ENCODE peak calls at places on chromosomes 2 and 18, in ten cellular contexts. K is kidney, G is retinal pigment epithelial cell, M is prostate gland, A is pancreas, Z is psoas muscle, D is GM12864, X is left ventricle myocardium inferior, N is suprapubic skin, V is AG10803. P is an unnamed sample.

GRCh38 chr2:235287369-235287722 is 206.5 kb upstream of the AGAP1 start:
- DNase-seq in A (no peak), D (no peak), Z (no peak), X (peak), V (no peak), N (no peak), K (no peak), M (no peak), G (no peak), P (no peak)

GRCh38 chr2:11014026-11014425 is 102.3 kb downstream of the KCNF1 start:
- DNase-seq in K (no peak), V (no peak), Z (no peak), A (no peak), M (no peak), N (no peak), G (no peak), X (no peak), D (no peak), P (no peak)

GRCh38 chr2:158967731-158968395 is 577 bp upstream of the TANC1 start:
- DNase-seq in X (peak), M (peak), Z (peak), K (peak), N (peak), D (no peak), G (no peak), A (peak), V (peak), P (no peak)

GRCh38 chr2:20723543-20723942 is 56.6 kb downstream of the GDF7 start:
- DNase-seq in X (no peak), N (no peak), G (no peak), A (no peak), M (no peak), D (no peak), K (no peak), Z (no peak), V (peak), P (no peak)

GRCh38 chr2:164599954-164600589 is 21.2 kb downstream of the GRB14 start:
- DNase-seq in X (no peak), Z (no peak), A (peak), M (no peak), K (no peak), V (peak), G (peak), N (no peak), D (peak), P (no peak)

GRCh38 chr2:187618813-187619212 is 64.6 kb upstream of the TFPI start:
- DNase-seq in V (no peak), G (no peak), X (no peak), Z (no peak), D (no peak), N (no peak), M (no peak), A (no peak), K (no peak), P (no peak)

GRCh38 chr2:60347781-60348180 is 205.7 kb downstream of the BCL11A start:
- DNase-seq in D (no peak), X (no peak), K (no peak), G (no peak), V (no peak), Z (no peak), A (no peak), M (no peak), N (no peak), P (no peak)

GRCh38 chr2:9630001-9630749 is 622 bp downstream of the YWHAQ start:
- DNase-seq in N (peak), X (peak), M (peak), V (peak), G (no peak), A (peak), D (no peak), K (peak), Z (peak), P (peak)

GRCh38 chr2:204753841-204754240 is 208.6 kb downstream of the PARD3B start:
- DNase-seq in K (no peak), X (no peak), Z (no peak), D (no peak), G (no peak), A (no peak), M (no peak), V (peak), N (no peak), P (no peak)

GRCh38 chr2:221572821-221573429 is 821 bp upstream of the EPHA4 start:
- DNase-seq in D (no peak), V (peak), G (peak), K (peak), Z (peak), M (peak), N (no peak), A (no peak), X (peak), P (no peak)

GRCh38 chr2:134717706-134718094 is 1.1 kb downstream of the TMEM163 start:
- DNase-seq in A (no peak), V (no peak), D (no peak), M (no peak), Z (no peak), N (no peak), G (no peak), X (no peak), K (no peak), P (no peak)

GRCh38 chr2:43341959-43342757 is 115.8 kb upstream of the ZFP36L2 start:
- DNase-seq in N (no peak), K (no peak), M (no peak), V (no peak), G (no peak), Z (no peak), A (no peak), D (no peak), X (no peak), P (no peak)

GRCh38 chr18:50749421-50749820 is 70.4 kb downstream of the MRO start:
- DNase-seq in A (no peak), M (no peak), V (no peak), X (no peak), G (no peak), K (no peak), N (no peak), D (no peak), Z (no peak), P (no peak)

GRCh38 chr2:200353125-200353524 is 46.6 kb downstream of the SPATS2L start:
- DNase-seq in G (no peak), X (no peak), N (no peak), A (no peak), K (no peak), Z (no peak), V (peak), M (no peak), D (no peak), P (no peak)

GRCh38 chr18:35019929-35020328 is 21.3 kb upstream of the MAPRE2 start:
- DNase-seq in G (no peak), V (no peak), D (no peak), A (no peak), M (no peak), Z (no peak), N (no peak), K (no peak), X (no peak), P (no peak)

GRCh38 chr2:28624798-28625701 is 126.6 kb upstream of the PPP1CB start:
- DNase-seq in N (peak), K (peak), A (peak), G (no peak), X (peak), Z (peak), V (peak), D (no peak), M (no peak), P (no peak)

GRCh38 chr2:25981596-25982272 is 563 bp downstream of the KIF3C start:
- DNase-seq in Z (no peak), V (no peak), M (no peak), A (no peak), N (no peak), D (no peak), X (no peak), K (peak), G (no peak), P (no peak)

GRCh38 chr2:37782721-37783438 is 111.4 kb upstream of the CDC42EP3 start:
- DNase-seq in K (no peak), G (no peak), V (peak), D (no peak), X (no peak), M (no peak), Z (no peak), N (no peak), A (no peak), P (no peak)

GRCh38 chr2:214987261-214987660 is 151.2 kb downstream of the ABCA12 start:
- DNase-seq in D (no peak), K (no peak), X (no peak), A (no peak), N (no peak), Z (no peak), V (peak), G (no peak), M (no peak), P (no peak)

GRCh38 chr2:150292807-150293206 is 194.7 kb downstream of the RND3 start:
- DNase-seq in A (no peak), D (no peak), V (peak), K (no peak), Z (no peak), G (no peak), X (no peak), N (no peak), M (no peak), P (no peak)

GRCh38 chr2:174428214-174428613 is 32.7 kb downstream of the SCRN3 start:
- DNase-seq in V (no peak), K (no peak), Z (no peak), X (no peak), A (no peak), N (no peak), G (no peak), M (no peak), D (no peak), P (no peak)

GRCh38 chr18:72922895-72923294 is 55.1 kb upstream of the NETO1 start:
- DNase-seq in A (no peak), G (no peak), M (no peak), D (no peak), Z (no peak), X (no peak), N (no peak), V (no peak), K (no peak), P (no peak)
- TF ChIP-seq CTCF in A (no peak), G (no peak), M (no peak), D (no peak), Z (no peak), X (no peak), N (no peak), V (no peak), K (no peak), P (no peak)

DNA sequence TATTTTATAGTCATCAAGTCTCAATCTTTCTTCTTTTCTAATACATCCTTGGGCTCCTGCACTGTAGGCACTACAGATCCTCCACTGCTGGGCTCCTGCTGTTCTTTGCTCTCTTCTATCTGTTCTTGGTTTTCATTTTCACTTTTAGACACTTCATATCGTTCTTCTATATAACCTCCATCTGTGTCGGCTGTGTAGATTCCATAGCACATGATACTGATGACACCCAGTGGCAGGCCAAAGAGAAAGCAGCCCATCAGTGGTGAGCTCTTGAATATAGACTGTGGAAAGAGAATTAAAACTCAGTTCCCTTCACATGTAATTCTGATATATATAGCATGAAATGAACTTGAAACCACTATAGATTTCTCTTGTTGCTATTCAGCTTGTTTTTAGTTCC is 38.0 kb downstream of the TMX3 start:
- DNase-seq in Z (no peak), V (peak), A (no peak), K (no peak), X (no peak), D (peak), N (no peak), G (no peak), M (no peak), P (no peak)
- TF ChIP-seq CTCF in Z (no peak), V (peak), A (no peak), K (no peak), X (no peak), D (peak), N (no peak), G (no peak), M (no peak), P (no peak)

GRCh38 chr18:22112215-22112614 is 57.2 kb upstream of the GATA6 start:
- DNase-seq in N (no peak), V (no peak), X (no peak), A (no peak), Z (no peak), K (no peak), D (no peak), G (no peak), M (no peak), P (no peak)

GRCh38 chr18:22106536-22107292 is 62.7 kb upstream of the GATA6 start:
- DNase-seq in Z (no peak), K (no peak), V (no peak), G (peak), D (no peak), M (peak), X (no peak), N (no peak), A (peak), P (no peak)

GRCh38 chr18:22110482-22110924 is 58.9 kb upstream of the GATA6 start:
- DNase-seq in Z (no peak), A (no peak), D (no peak), G (no peak), X (no peak), K (no peak), N (no peak), M (no peak), V (no peak), P (no peak)

GRCh38 chr18:22109535-22109934 is 59.9 kb upstream of the GATA6 start:
- DNase-seq in N (no peak), D (no peak), X (no peak), G (no peak), Z (no peak), A (no peak), V (no peak), K (no peak), M (no peak), P (no peak)

DNA sequence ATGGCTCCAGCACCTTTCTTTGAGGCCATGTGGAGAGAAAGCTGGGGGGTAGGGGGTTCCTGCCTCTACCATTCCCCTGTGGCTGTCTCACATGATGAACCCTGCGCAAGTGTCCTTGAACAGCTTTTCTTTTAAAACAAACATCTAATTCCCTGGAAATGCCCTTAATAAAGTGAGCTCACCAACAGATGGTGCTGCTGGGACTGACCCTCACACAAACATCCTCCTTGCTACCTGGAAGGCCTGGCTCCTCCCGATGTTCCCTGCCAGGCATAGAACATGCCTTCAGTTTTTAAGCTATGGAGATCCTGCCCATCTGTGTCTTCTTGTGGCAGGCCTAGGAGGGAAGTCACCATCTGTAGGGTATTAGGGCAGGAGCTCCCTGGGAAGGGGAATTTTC is 60.7 kb upstream of the GATA6 start:
- DNase-seq in A (no peak), M (no peak), Z (no peak), K (no peak), D (no peak), X (no peak), G (no peak), N (no peak), V (no peak), P (no peak)
- TF ChIP-seq CTCF in A (no peak), M (no peak), Z (no peak), K (no peak), D (no peak), X (no peak), G (peak), N (no peak), V (no peak), P (no peak)

GRCh38 chr2:118459425-118459824 is 371.2 kb downstream of the INSIG2 start:
- DNase-seq in D (no peak), N (no peak), M (no peak), G (no peak), X (no peak), V (no peak), K (no peak), Z (no peak), A (no peak), P (no peak)
- TF ChIP-seq CTCF in D (no peak), N (no peak), M (no peak), G (peak), X (no peak), V (no peak), K (no peak), Z (no peak), A (no peak), P (no peak)

GRCh38 chr2:170770008-170770303 is 222 bp upstream of the ERICH2 start:
- DNase-seq in N (no peak), M (no peak), X (no peak), V (no peak), A (no peak), G (no peak), Z (no peak), D (no peak), K (no peak), P (no peak)

GRCh38 chr2:170772295-170772694 is 2.1 kb downstream of the ERICH2 start:
- DNase-seq in M (no peak), G (no peak), Z (no peak), A (no peak), K (no peak), D (no peak), N (no peak), X (no peak), V (no peak), P (no peak)

GRCh38 chr2:170774074-170774473 is 3.9 kb downstream of the ERICH2 start:
- DNase-seq in Z (no peak), N (no peak), X (no peak), K (no peak), G (no peak), V (no peak), D (no peak), A (no peak), M (no peak), P (no peak)

GRCh38 chr2:170771049-170771937 is 1.1 kb downstream of the ERICH2 start:
- DNase-seq in M (no peak), D (no peak), A (no peak), N (no peak), V (no peak), Z (no peak), K (no peak), G (no peak), X (no peak), P (no peak)

GRCh38 chr2:170770304-170771048 is at the start of gene ERICH2:
- DNase-seq in K (peak), G (no peak), X (peak), M (peak), Z (peak), V (peak), A (peak), D (no peak), N (peak), P (no peak)
- TF ChIP-seq CTCF in K (no peak), G (peak), X (no peak), M (peak), Z (peak), V (peak), A (no peak), D (peak), N (no peak), P (no peak)

DNA sequence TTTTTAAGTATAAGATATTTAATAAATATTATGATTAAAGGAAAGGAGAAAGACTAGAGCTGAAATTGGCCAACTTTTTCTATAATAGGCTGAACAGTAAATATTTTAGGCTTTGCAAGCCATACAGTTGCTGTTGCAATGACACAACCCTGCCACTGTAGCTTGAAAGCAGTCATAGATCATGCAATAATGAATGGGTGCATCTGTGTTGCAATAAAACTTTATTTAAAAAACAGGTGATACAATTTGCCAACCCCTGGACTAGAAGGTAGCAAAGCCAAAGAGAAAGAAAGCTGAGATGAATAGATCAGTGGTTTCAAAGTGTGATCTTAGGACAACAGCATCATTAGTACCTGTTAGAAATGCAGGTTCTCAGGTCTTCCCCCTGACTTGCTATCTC is 219.1 kb downstream of the SETBP1 start:
- DNase-seq in N (no peak), A (no peak), M (no peak), Z (no peak), G (no peak), V (no peak), K (no peak), X (no peak), D (no peak), P (no peak)
- TF ChIP-seq CTCF in N (no peak), A (no peak), M (no peak), Z (no peak), G (no peak), V (peak), K (no peak), X (no peak), D (peak), P (no peak)

GRCh38 chr2:201415149-201415548 is 36.1 kb downstream of the TRAK2 start:
- DNase-seq in M (no peak), N (no peak), A (no peak), D (no peak), X (no peak), V (no peak), Z (no peak), K (no peak), G (no peak), P (no peak)

GRCh38 chr2:201419986-201420385 is 31.3 kb downstream of the TRAK2 start:
- DNase-seq in K (no peak), V (no peak), M (no peak), N (no peak), G (no peak), A (no peak), Z (no peak), X (no peak), D (no peak), P (no peak)

GRCh38 chr2:201414099-201415023 is 36.9 kb downstream of the TRAK2 start:
- DNase-seq in V (peak), A (no peak), Z (no peak), D (peak), G (no peak), X (no peak), K (no peak), N (no peak), M (no peak), P (no peak)

GRCh38 chr2:201420442-201421113 is 30.7 kb downstream of the TRAK2 start:
- DNase-seq in D (no peak), X (no peak), A (no peak), V (peak), M (no peak), K (no peak), Z (no peak), G (peak), N (no peak), P (no peak)

DNA sequence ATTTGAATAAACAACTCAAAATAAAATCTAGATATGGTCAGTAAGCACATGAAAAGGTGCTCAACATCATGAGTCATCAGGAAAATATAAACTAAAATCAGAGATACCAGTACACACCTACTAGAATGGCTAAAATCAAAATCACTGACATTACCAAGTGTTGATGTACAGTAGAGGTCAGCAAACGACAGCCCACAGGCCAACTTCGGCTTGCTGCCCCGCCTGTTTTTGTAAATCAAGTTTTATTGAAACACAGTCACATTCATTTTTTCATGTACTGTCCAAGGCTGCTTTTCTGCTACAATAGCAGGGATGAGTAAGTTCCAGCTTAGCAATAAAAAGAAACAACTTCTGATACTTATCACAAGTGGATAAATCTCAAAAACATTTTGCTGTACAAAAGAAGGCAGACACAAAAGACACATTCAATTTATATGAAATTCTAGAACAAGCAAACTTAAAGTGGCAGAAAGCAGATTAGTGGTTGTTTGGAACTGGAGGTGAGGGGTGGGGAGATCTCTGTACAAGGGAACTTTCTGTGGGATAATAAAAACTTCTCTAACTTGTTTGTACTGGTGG is 32.1 kb downstream of the TRAK2 start:
- DNase-seq in D (no peak), G (no peak), M (no peak), N (no peak), V (no peak), K (no peak), Z (no peak), X (no peak), A (no peak), P (no peak)
- TF ChIP-seq CTCF in D (no peak), G (no peak), M (peak), N (no peak), V (no peak), K (peak), Z (no peak), X (peak), A (no peak), P (no peak)

DNA sequence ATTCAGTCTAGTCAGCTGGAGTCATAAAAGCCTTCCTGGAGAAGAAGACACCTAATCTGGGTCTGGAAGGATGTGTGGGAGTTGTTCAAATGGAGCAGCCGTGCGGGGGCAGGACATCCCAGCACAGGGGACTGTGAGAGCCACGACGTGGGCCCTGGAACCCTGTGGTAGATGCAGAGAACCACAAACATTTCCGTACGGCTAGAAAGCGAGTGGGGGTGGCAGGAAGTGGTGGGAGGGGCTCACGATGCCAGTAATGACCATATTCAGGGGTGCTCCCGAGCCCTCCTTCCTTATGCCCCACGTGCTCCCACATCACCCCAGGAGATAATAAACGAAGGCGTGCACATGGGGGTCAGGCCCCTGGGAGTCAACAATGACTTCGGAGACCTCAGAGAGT is 21.0 kb upstream of the COL6A3 start:
- DNase-seq in D (peak), K (no peak), V (peak), M (no peak), X (no peak), Z (no peak), N (no peak), G (no peak), A (no peak), P (no peak)
- TF ChIP-seq CTCF in D (no peak), K (no peak), V (no peak), M (no peak), X (no peak), Z (no peak), N (no peak), G (no peak), A (no peak), P (no peak)

P was measured in omental fat pad.